ENCODE peak calls at places on chromosome 17, in five cellular contexts. One of them, this sample, is unnamed.
A peak's percentile ranks its signal among the peaks of the same experiment; 100 is the strongest.

GRCh38 chr17:57782051-57782490 is 37.0 kb upstream of the CCDC182 start:
- DNase-seq in NCI-H460: no peak
- DNase-seq in stimulated activated naive CD4-positive, alpha-beta T cell: no peak
- DNase-seq in hypothalamus: no peak
- DNase-seq in NCI-H69: peak; percentile 65
- DNase-seq in this sample: no peak

GRCh38 chr17:70604854-70605253 is 435.5 kb downstream of the KCNJ2 start:
- DNase-seq in NCI-H460: no peak
- DNase-seq in stimulated activated naive CD4-positive, alpha-beta T cell: no peak
- DNase-seq in hypothalamus: no peak
- DNase-seq in NCI-H69: peak; percentile 31
- DNase-seq in this sample: no peak

GRCh38 chr17:42347198-42347597 is 41.0 kb downstream of the STAT3 start:
- DNase-seq in NCI-H460: no peak
- DNase-seq in stimulated activated naive CD4-positive, alpha-beta T cell: no peak
- DNase-seq in hypothalamus: no peak
- DNase-seq in NCI-H69: no peak
- DNase-seq in this sample: peak; percentile 81

GRCh38 chr17:59084154-59084553 is 22.5 kb downstream of the TRIM37 start:
- DNase-seq in NCI-H460: no peak
- DNase-seq in stimulated activated naive CD4-positive, alpha-beta T cell: no peak
- DNase-seq in hypothalamus: no peak
- DNase-seq in NCI-H69: no peak
- DNase-seq in this sample: no peak

GRCh38 chr17:48328457-48328856 is 101.6 kb downstream of the SKAP1 start:
- DNase-seq in NCI-H460: no peak
- DNase-seq in stimulated activated naive CD4-positive, alpha-beta T cell: no peak
- DNase-seq in hypothalamus: no peak
- DNase-seq in NCI-H69: peak; percentile 93
- DNase-seq in this sample: no peak

GRCh38 chr17:6608321-6608720 is 32.2 kb downstream of the KIAA0753 start:
- DNase-seq in NCI-H460: no peak
- DNase-seq in stimulated activated naive CD4-positive, alpha-beta T cell: no peak
- DNase-seq in hypothalamus: no peak
- DNase-seq in NCI-H69: no peak
- DNase-seq in this sample: no peak

GRCh38 chr17:12178644-12179330 is 158.1 kb downstream of the MAP2K4 start:
- DNase-seq in NCI-H460: no peak
- DNase-seq in stimulated activated naive CD4-positive, alpha-beta T cell: no peak
- DNase-seq in hypothalamus: no peak
- DNase-seq in NCI-H69: no peak
- DNase-seq in this sample: no peak

GRCh38 chr17:76151896-76152454 is 10.9 kb upstream of the FOXJ1 start:
- DNase-seq in NCI-H460: no peak
- DNase-seq in stimulated activated naive CD4-positive, alpha-beta T cell: peak; percentile 25
- DNase-seq in hypothalamus: no peak
- DNase-seq in NCI-H69: no peak
- DNase-seq in this sample: no peak

GRCh38 chr17:63405741-63406261 is 40.3 kb downstream of the CYB561 start:
- DNase-seq in NCI-H460: peak; percentile 47
- DNase-seq in stimulated activated naive CD4-positive, alpha-beta T cell: no peak
- DNase-seq in hypothalamus: no peak
- DNase-seq in NCI-H69: peak; percentile 71
- DNase-seq in this sample: peak; percentile 76

GRCh38 chr17:74738051-74738996 is 1.3 kb downstream of the RAB37 start:
- DNase-seq in NCI-H460: no peak
- DNase-seq in stimulated activated naive CD4-positive, alpha-beta T cell: peak; percentile 31
- DNase-seq in hypothalamus: no peak
- DNase-seq in NCI-H69: peak; percentile 83
- DNase-seq in this sample: no peak

GRCh38 chr17:8713315-8713714 is 31.3 kb downstream of the CCDC42 start:
- DNase-seq in NCI-H460: no peak
- DNase-seq in stimulated activated naive CD4-positive, alpha-beta T cell: no peak
- DNase-seq in hypothalamus: no peak
- DNase-seq in NCI-H69: no peak
- DNase-seq in this sample: no peak

GRCh38 chr17:79026345-79027273 is 2.6 kb downstream of the C1QTNF1 start:
- DNase-seq in NCI-H460: no peak
- DNase-seq in stimulated activated naive CD4-positive, alpha-beta T cell: no peak
- DNase-seq in hypothalamus: no peak
- DNase-seq in NCI-H69: peak; percentile 92
- DNase-seq in this sample: peak; percentile 80

GRCh38 chr17:30170415-30170987 is 53.9 kb downstream of the NSRP1 start:
- DNase-seq in NCI-H460: no peak
- DNase-seq in stimulated activated naive CD4-positive, alpha-beta T cell: no peak
- DNase-seq in hypothalamus: no peak
- DNase-seq in NCI-H69: peak; percentile 69
- DNase-seq in this sample: no peak

GRCh38 chr17:54968954-54969400 is 412 bp downstream of the STXBP4 start:
- DNase-seq in NCI-H460: no peak
- DNase-seq in stimulated activated naive CD4-positive, alpha-beta T cell: peak; percentile 35
- DNase-seq in hypothalamus: no peak
- DNase-seq in NCI-H69: no peak
- DNase-seq in this sample: peak; percentile 25

GRCh38 chr17:69677130-69677529 is 262.6 kb downstream of the MAP2K6 start:
- DNase-seq in NCI-H460: peak; percentile 7
- DNase-seq in stimulated activated naive CD4-positive, alpha-beta T cell: no peak
- DNase-seq in hypothalamus: no peak
- DNase-seq in NCI-H69: no peak
- DNase-seq in this sample: no peak

GRCh38 chr17:68291836-68292688 is 767 bp downstream of the ARSG start:
- DNase-seq in NCI-H460: peak; percentile 77
- DNase-seq in stimulated activated naive CD4-positive, alpha-beta T cell: peak; percentile 90
- DNase-seq in hypothalamus: peak; percentile 32
- DNase-seq in NCI-H69: peak; percentile 96
- DNase-seq in this sample: peak; percentile 61

GRCh38 chr17:63772801-63773271 is 561 bp downstream of the CCDC47 start:
- DNase-seq in NCI-H460: no peak
- DNase-seq in stimulated activated naive CD4-positive, alpha-beta T cell: no peak
- DNase-seq in hypothalamus: no peak
- DNase-seq in NCI-H69: peak; percentile 48
- DNase-seq in this sample: peak; percentile 12

GRCh38 chr17:78113804-78114785 is 14.5 kb downstream of the TMC6 start:
- DNase-seq in NCI-H460: no peak
- DNase-seq in stimulated activated naive CD4-positive, alpha-beta T cell: no peak
- DNase-seq in hypothalamus: no peak
- DNase-seq in NCI-H69: no peak
- DNase-seq in this sample: peak; percentile 26

GRCh38 chr17:35164716-35165115 is 17.1 kb downstream of the UNC45B start:
- DNase-seq in NCI-H460: no peak
- DNase-seq in stimulated activated naive CD4-positive, alpha-beta T cell: no peak
- DNase-seq in hypothalamus: no peak
- DNase-seq in NCI-H69: no peak
- DNase-seq in this sample: no peak

GRCh38 chr17:80385046-80385445 is 29.9 kb upstream of the ENDOV start:
- DNase-seq in NCI-H460: no peak
- DNase-seq in stimulated activated naive CD4-positive, alpha-beta T cell: no peak
- DNase-seq in hypothalamus: no peak
- DNase-seq in NCI-H69: no peak
- DNase-seq in this sample: no peak

GRCh38 chr17:42675984-42676423 is 790 bp downstream of the PLEKHH3 start:
- DNase-seq in NCI-H460: no peak
- DNase-seq in stimulated activated naive CD4-positive, alpha-beta T cell: no peak
- DNase-seq in hypothalamus: no peak
- DNase-seq in NCI-H69: peak; percentile 89
- DNase-seq in this sample: peak; percentile 41

GRCh38 chr17:64339516-64340475 is 50.9 kb downstream of the PECAM1 start:
- DNase-seq in NCI-H460: no peak
- DNase-seq in stimulated activated naive CD4-positive, alpha-beta T cell: no peak
- DNase-seq in hypothalamus: no peak
- DNase-seq in NCI-H69: no peak
- DNase-seq in this sample: peak; percentile 78

GRCh38 chr17:83053021-83053778 is 26.2 kb upstream of the METRNL start:
- DNase-seq in NCI-H460: no peak
- DNase-seq in stimulated activated naive CD4-positive, alpha-beta T cell: no peak
- DNase-seq in hypothalamus: no peak
- DNase-seq in NCI-H69: no peak
- DNase-seq in this sample: no peak

GRCh38 chr17:63675607-63676539 is 24.1 kb downstream of the LIMD2 start:
- DNase-seq in NCI-H460: peak; percentile 14
- DNase-seq in stimulated activated naive CD4-positive, alpha-beta T cell: no peak
- DNase-seq in hypothalamus: no peak
- DNase-seq in NCI-H69: peak; percentile 77
- DNase-seq in this sample: peak; percentile 48

GRCh38 chr17:51850206-51850605 is 308.3 kb downstream of the CA10 start:
- DNase-seq in NCI-H460: no peak
- DNase-seq in stimulated activated naive CD4-positive, alpha-beta T cell: no peak
- DNase-seq in hypothalamus: no peak
- DNase-seq in NCI-H69: no peak
- DNase-seq in this sample: no peak

GRCh38 chr17:4134756-4135155 is 8.1 kb downstream of the ZZEF1 start:
- DNase-seq in NCI-H460: no peak
- DNase-seq in stimulated activated naive CD4-positive, alpha-beta T cell: no peak
- DNase-seq in hypothalamus: no peak
- DNase-seq in NCI-H69: no peak
- DNase-seq in this sample: no peak

GRCh38 chr17:17569691-17570090 is 21.8 kb downstream of the PEMT start:
- DNase-seq in NCI-H460: no peak
- DNase-seq in stimulated activated naive CD4-positive, alpha-beta T cell: no peak
- DNase-seq in hypothalamus: no peak
- DNase-seq in NCI-H69: no peak
- DNase-seq in this sample: no peak

GRCh38 chr17:74288785-74289184 is 14.8 kb downstream of the DNAI2 start:
- DNase-seq in NCI-H460: no peak
- DNase-seq in stimulated activated naive CD4-positive, alpha-beta T cell: no peak
- DNase-seq in hypothalamus: no peak
- DNase-seq in NCI-H69: no peak
- DNase-seq in this sample: no peak

GRCh38 chr17:78925662-78926555 is 722 bp upstream of the TIMP2 start:
- DNase-seq in NCI-H460: no peak
- DNase-seq in stimulated activated naive CD4-positive, alpha-beta T cell: no peak
- DNase-seq in hypothalamus: peak; percentile 45
- DNase-seq in NCI-H69: peak; percentile 59
- DNase-seq in this sample: peak; percentile 91

GRCh38 chr17:2704031-2704889 is 7.3 kb downstream of the CLUH start:
- DNase-seq in NCI-H460: no peak
- DNase-seq in stimulated activated naive CD4-positive, alpha-beta T cell: no peak
- DNase-seq in hypothalamus: no peak
- DNase-seq in NCI-H69: no peak
- DNase-seq in this sample: no peak

GRCh38 chr17:5769936-5770335 is 185.6 kb upstream of the NLRP1 start:
- DNase-seq in NCI-H460: no peak
- DNase-seq in stimulated activated naive CD4-positive, alpha-beta T cell: no peak
- DNase-seq in hypothalamus: no peak
- DNase-seq in NCI-H69: peak; percentile 90
- DNase-seq in this sample: peak; percentile 24

GRCh38 chr17:34364741-34365140 is 1.7 kb upstream of the CCL1 start:
- DNase-seq in NCI-H460: no peak
- DNase-seq in stimulated activated naive CD4-positive, alpha-beta T cell: no peak
- DNase-seq in hypothalamus: no peak
- DNase-seq in NCI-H69: no peak
- DNase-seq in this sample: no peak

GRCh38 chr17:64662774-64663367 is 764 bp upstream of the SMURF2 start:
- DNase-seq in NCI-H460: no peak
- DNase-seq in stimulated activated naive CD4-positive, alpha-beta T cell: no peak
- DNase-seq in hypothalamus: no peak
- DNase-seq in NCI-H69: peak; percentile 83
- DNase-seq in this sample: no peak

GRCh38 chr17:21512307-21513011 is 136.3 kb downstream of the KCNJ12 start:
- DNase-seq in NCI-H460: no peak
- DNase-seq in stimulated activated naive CD4-positive, alpha-beta T cell: no peak
- DNase-seq in hypothalamus: no peak
- DNase-seq in NCI-H69: no peak
- DNase-seq in this sample: no peak

GRCh38 chr17:69466905-69467630 is 52.6 kb downstream of the MAP2K6 start:
- DNase-seq in NCI-H460: peak; percentile 69
- DNase-seq in stimulated activated naive CD4-positive, alpha-beta T cell: no peak
- DNase-seq in hypothalamus: no peak
- DNase-seq in NCI-H69: no peak
- DNase-seq in this sample: no peak

This sample was measured in fibroblast of gingiva.